ENCODE peak calls at places on chromosomes 5 and 9, in seven cellular contexts. W is HEK293T; P is spleen; U is activated CD4-positive, alpha-beta T cell treated with anti-CD3 and anti-CD28 coated beads, Interleukin-2, amount 50 U/mL, for 1 hour; E is Calu3; M is progenitor cell of endocrine pancreas; I is activated naive CD4-positive, alpha-beta T cell treated with anti-CD3 and anti-CD28 coated beads, Interleukin-2, amount 50 U/mL, for 72 hours. D is an unnamed sample.

GRCh38 chr5:127696688-127697087 is 6.5 kb upstream of the CCDC192 start:
- DNase-seq in I (no peak), U (no peak), P (no peak), E (no peak), W (no peak), M (no peak), D (no peak)

GRCh38 chr5:119304439-119304838 is 51.4 kb upstream of the TNFAIP8 start:
- DNase-seq in U (no peak), W (no peak), I (no peak), E (no peak), P (no peak), M (no peak), D (no peak)

GRCh38 chr5:147504001-147504400 is 5.9 kb downstream of the DPYSL3 start:
- DNase-seq in M (no peak), E (no peak), P (no peak), I (no peak), U (no peak), W (no peak), D (no peak)

GRCh38 chr5:52725065-52725746 is 62.5 kb upstream of the ITGA1 start:
- DNase-seq in U (peak; percentile 54), M (no peak), E (peak; percentile 54), W (no peak), P (no peak), I (no peak), D (no peak)

GRCh38 chr5:55230086-55230629 is 3.0 kb upstream of the MCIDAS start:
- DNase-seq in M (no peak), E (no peak), U (no peak), P (no peak), W (no peak), I (no peak), D (no peak)

GRCh38 chr9:36543916-36544315 is 28.8 kb upstream of the MELK start:
- DNase-seq in M (no peak), U (no peak), E (no peak), W (no peak), P (no peak), I (no peak), D (no peak)

GRCh38 chr5:160500776-160501175 is 79.1 kb downstream of the PTTG1 start:
- DNase-seq in W (no peak), U (no peak), P (no peak), M (no peak), I (no peak), E (no peak), D (no peak)

GRCh38 chr5:143435207-143435657 is 31.7 kb upstream of the NR3C1 start:
- DNase-seq in M (no peak), E (no peak), U (peak; percentile 3), P (no peak), W (no peak), I (no peak), D (no peak)

GRCh38 chr9:73684601-73685000 is 532.9 kb downstream of the ANXA1 start:
- DNase-seq in M (no peak), E (no peak), P (no peak), U (no peak), W (no peak), I (no peak), D (no peak)

GRCh38 chr5:125103459-125103858 is 357.0 kb upstream of the ZNF608 start:
- DNase-seq in W (no peak), E (no peak), P (no peak), I (no peak), M (no peak), U (no peak), D (no peak)

GRCh38 chr5:93300309-93300923 is 280.6 kb downstream of the NR2F1-AS1 start:
- DNase-seq in W (no peak), E (no peak), P (no peak), U (no peak), I (no peak), M (no peak), D (no peak)

GRCh38 chr9:100933656-100934055 is 94.9 kb upstream of the PLPPR1 start:
- DNase-seq in M (no peak), W (no peak), U (no peak), P (no peak), I (no peak), E (no peak), D (no peak)

GRCh38 chr9:69546265-69546664 is 125.9 kb downstream of the APBA1 start:
- DNase-seq in E (peak; percentile 46), W (peak; percentile 23), I (no peak), U (no peak), M (no peak), P (no peak), D (no peak)

GRCh38 chr9:89461302-89461701 is 36.6 kb downstream of the SEMA4D start:
- DNase-seq in W (no peak), U (no peak), I (no peak), M (no peak), E (no peak), P (no peak), D (no peak)

GRCh38 chr5:55226934-55227737 is at the start of gene MCIDAS:
- DNase-seq in P (peak; percentile 80), E (peak; percentile 87), W (peak; percentile 84), U (peak; percentile 29), I (peak; percentile 71), M (peak; percentile 45), D (peak; percentile 75)

GRCh38 chr9:121286973-121287721 is 19.2 kb downstream of the GSN start:
- DNase-seq in M (no peak), I (no peak), U (no peak), W (peak; percentile 73), P (no peak), E (peak; percentile 79), D (no peak)

GRCh38 chr9:135077497-135078200 is 9.8 kb upstream of the OLFM1 start:
- DNase-seq in I (no peak), E (no peak), U (no peak), M (peak; percentile 78), P (peak; percentile 52), W (peak; percentile 51), D (no peak)

GRCh38 chr5:179765400-179765799 is 28.4 kb upstream of the LTC4S start:
- DNase-seq in E (no peak), P (peak; percentile 63), W (no peak), M (no peak), I (no peak), U (no peak), D (no peak)

GRCh38 chr5:61177070-61177469 is 14.8 kb upstream of the SMIM15 start:
- DNase-seq in M (no peak), P (no peak), I (no peak), W (no peak), E (no peak), U (no peak), D (no peak)

GRCh38 chr5:53030828-53031425 is 41.8 kb downstream of the ITGA2 start:
- DNase-seq in W (no peak), U (no peak), I (no peak), E (no peak), M (no peak), P (no peak), D (no peak)

GRCh38 chr5:90424245-90424644 is 14.7 kb upstream of the CETN3 start:
- DNase-seq in U (no peak), E (no peak), M (no peak), P (no peak), I (no peak), W (no peak), D (no peak)

GRCh38 chr9:136799079-136799853 is 3.1 kb downstream of the CCDC183 start:
- DNase-seq in E (peak; percentile 36), P (peak; percentile 79), I (no peak), U (no peak), W (no peak), M (no peak), D (no peak)

GRCh38 chr5:138873096-138873885 is 1.8 kb downstream of the LRRTM2 start:
- DNase-seq in I (no peak), U (no peak), P (no peak), E (no peak), M (no peak), W (no peak), D (no peak)

GRCh38 chr5:73892806-73893205 is 266.8 kb downstream of the ARHGEF28 start:
- DNase-seq in I (no peak), P (no peak), U (no peak), W (no peak), E (no peak), M (no peak), D (no peak)

GRCh38 chr9:121133104-121133816 is 58.5 kb downstream of the CNTRL start:
- DNase-seq in E (peak; percentile 69), I (no peak), P (peak; percentile 91), W (no peak), M (peak; percentile 18), U (peak; percentile 76), D (no peak)

D was measured in type B pancreatic cell.